ENCODE peak calls at places on chromosomes 13 and 19, in five cellular contexts. U, P, J, M and G are unnamed samples.

GRCh38 chr13:64471916-64472315 is 2758.2 kb downstream of the PCDH9 start:
- DNase-seq in P (no peak), J (peak), M (no peak), U (no peak), G (peak)

GRCh38 chr13:76038920-76039716 is 403.0 kb downstream of the LMO7 start:
- DNase-seq in U (no peak), J (no peak), P (no peak), M (no peak), G (no peak)

GRCh38 chr13:39888865-39889810 is 233.7 kb downstream of the COG6 start:
- DNase-seq in P (no peak), J (no peak), M (no peak), U (no peak), G (no peak)

GRCh38 chr13:47650221-47650620 is 350.9 kb downstream of the SUCLA2 start:
- DNase-seq in J (no peak), U (no peak), M (no peak), P (no peak), G (no peak)

GRCh38 chr13:102846261-102847015 is 606 bp downstream of the ERCC5 start:
- DNase-seq in U (no peak), P (no peak), J (peak), M (no peak), G (peak)

GRCh38 chr19:4969772-4970531 is 1.0 kb downstream of the KDM4B start:
- DNase-seq in U (no peak), J (no peak), M (peak), P (no peak), G (no peak)

GRCh38 chr19:51327066-51327985 is 14.6 kb downstream of the VSIG10L start:
- DNase-seq in P (peak), M (no peak), J (peak), U (peak), G (no peak)

GRCh38 chr19:11141937-11142527 is 13.6 kb downstream of the SPC24 start:
- DNase-seq in P (no peak), M (no peak), J (peak), U (no peak), G (no peak)

GRCh38 chr19:48061401-48062344 is 17.8 kb upstream of the CABP5 start:
- DNase-seq in M (no peak), P (no peak), U (peak), J (no peak), G (no peak)

GRCh38 chr13:102817907-102818306 is 19.0 kb downstream of the BIVM start:
- DNase-seq in J (no peak), U (no peak), P (no peak), M (no peak), G (no peak)

GRCh38 chr13:46521921-46522691 is 30.9 kb upstream of the LRCH1 start:
- DNase-seq in P (no peak), U (no peak), M (no peak), J (no peak), G (no peak)

GRCh38 chr19:16569609-16570320 is 2.5 kb downstream of the SLC35E1 start:
- DNase-seq in P (no peak), M (no peak), U (no peak), J (no peak), G (no peak)

GRCh38 chr19:43476606-43477005 is 11.2 kb upstream of the LYPD3 start:
- DNase-seq in U (no peak), M (no peak), P (no peak), J (no peak), G (no peak)

GRCh38 chr13:19181621-19182485 is at the start of gene TUBA3C:
- DNase-seq in M (no peak), J (no peak), P (peak), U (no peak), G (no peak)

GRCh38 chr19:27717825-27718224 is 1495.1 kb downstream of the UQCRFS1 start:
- DNase-seq in U (no peak), J (no peak), P (no peak), M (no peak), G (no peak)

GRCh38 chr13:73015799-73016198 is 43.0 kb upstream of the KLF5 start:
- DNase-seq in P (no peak), U (no peak), M (no peak), J (no peak), G (no peak)
- TF ChIP-seq SRF in P (no peak), U (no peak), M (no peak), J (no peak), G (no peak)

GRCh38 chr13:110302154-110302553 is 4.8 kb downstream of the COL4A1 start:
- DNase-seq in M (no peak), U (no peak), P (no peak), J (no peak), G (no peak)

GRCh38 chr13:110298566-110299321 is 8.2 kb downstream of the COL4A1 start:
- DNase-seq in U (no peak), P (no peak), M (no peak), J (no peak), G (no peak)

GRCh38 chr13:110301083-110301482 is 5.9 kb downstream of the COL4A1 start:
- DNase-seq in J (no peak), P (no peak), M (no peak), U (no peak), G (no peak)

GRCh38 chr13:110301606-110302131 is 5.3 kb downstream of the COL4A1 start:
- DNase-seq in U (no peak), P (no peak), M (no peak), J (no peak), G (no peak)

DNA sequence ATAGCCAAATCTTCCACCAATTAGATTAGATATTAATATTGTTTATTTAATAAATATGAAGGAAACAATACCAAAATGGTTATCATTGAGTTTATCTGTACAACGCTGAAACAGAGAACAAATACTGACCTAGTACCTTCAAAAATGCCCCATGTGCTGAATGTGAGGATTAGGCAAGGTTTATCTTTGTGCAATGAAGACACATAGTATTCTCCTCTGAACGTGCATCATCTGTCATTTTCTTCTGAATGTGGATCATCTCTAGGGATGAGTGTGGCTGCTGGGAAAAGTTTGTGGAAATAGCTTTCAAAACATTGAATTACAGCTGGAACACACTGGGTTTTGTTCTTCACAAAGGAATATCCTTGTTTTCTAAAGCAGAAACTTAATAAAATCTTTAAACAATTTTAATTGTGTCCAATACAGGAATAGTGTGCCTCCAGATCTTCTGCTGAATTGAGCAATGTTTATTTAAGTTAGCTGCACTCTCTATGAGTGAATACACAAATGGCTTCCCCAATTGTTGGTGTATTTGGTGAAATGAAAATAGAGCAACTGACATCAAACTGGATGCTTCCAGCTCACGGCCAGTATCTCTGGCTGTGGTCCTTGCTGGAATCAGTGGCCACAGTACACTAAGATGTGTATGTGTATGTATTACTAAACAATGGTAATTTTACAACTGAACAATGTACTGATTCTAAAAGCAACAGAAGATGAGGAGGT is 6.7 kb downstream of the COL4A1 start:
- DNase-seq in U (no peak), M (no peak), J (no peak), P (no peak), G (no peak)
- H3K27ac ChIP-seq in U (no peak), M (no peak), J (no peak), P (no peak), G (no peak)

DNA sequence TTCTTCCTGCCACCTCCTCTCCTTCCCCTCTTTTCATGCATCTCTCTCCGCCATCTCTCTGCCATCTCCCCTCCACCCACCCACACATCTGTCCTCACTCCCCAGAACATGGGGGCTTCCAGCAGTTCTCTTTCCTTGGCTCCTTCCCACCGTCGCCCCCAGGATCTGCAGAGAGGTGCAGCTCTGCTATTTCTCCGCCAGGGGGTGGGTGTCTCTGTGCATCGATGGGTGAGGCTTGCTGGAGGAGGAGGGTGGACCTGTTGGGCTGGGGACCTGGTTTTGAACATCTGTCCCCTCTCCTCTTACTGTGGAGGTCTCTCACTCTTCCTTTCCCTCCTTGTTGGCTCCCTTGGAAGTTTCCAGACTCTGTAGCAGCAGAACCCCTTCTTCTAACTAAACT is 51.7 kb downstream of the MYH14 start:
- DNase-seq in P (peak), U (no peak), M (no peak), J (no peak), G (no peak)
- TF ChIP-seq CTCF in P (peak), U (peak), M (peak), J (peak), G (peak)

GRCh38 chr13:98761126-98761978 is 8.9 kb upstream of the SLC15A1 start:
- DNase-seq in J (peak), M (peak), U (no peak), P (no peak), G (no peak)
- TF ChIP-seq SRF in J (no peak), M (no peak), U (no peak), P (no peak), G (no peak)

DNA sequence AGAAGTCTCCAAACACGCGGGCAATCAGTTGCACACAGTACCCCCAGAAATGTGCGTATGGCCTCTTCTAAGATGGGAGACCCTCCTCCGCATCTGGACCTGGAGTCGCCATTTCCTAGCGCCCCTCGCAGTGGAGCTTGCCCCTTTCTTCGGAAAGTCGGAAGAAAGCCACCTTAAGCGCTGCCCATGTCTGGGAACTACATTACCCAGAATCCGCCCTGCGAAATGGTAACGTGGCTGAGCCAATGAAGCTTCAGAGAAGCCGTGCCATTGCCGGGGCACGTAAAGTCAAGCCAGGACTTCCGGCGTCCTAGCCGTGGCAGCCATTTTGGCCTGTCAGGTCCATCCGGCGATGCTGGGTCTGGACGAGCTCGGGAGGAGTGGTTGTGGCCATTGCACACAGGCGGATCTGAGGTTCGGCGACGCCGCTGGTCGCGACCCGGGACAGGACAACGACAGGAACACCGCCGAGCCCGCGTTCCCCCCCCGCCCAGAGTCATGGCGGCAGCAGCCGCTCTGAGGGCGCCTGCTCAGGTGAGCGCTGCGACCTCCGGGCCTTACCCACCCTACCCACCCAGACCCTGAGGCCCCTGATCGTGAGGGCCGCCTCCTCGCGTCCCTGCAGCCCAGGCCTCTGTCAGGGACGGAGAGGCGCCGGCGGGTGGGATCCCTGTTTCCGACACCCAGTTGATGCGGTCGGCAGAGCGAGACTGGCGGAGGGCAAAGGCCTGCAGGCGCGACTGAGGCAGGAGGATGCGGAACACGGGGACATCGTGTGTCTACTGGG is at the start of gene ZNF586:
- DNase-seq in P (peak), J (no peak), U (peak), M (peak), G (peak)
- H3K27ac ChIP-seq in P (peak), J (no peak), U (peak), M (peak), G (peak)

GRCh38 chr13:25571237-25571636 is 199.5 kb downstream of the ATP8A2 start:
- DNase-seq in M (no peak), U (no peak), J (no peak), P (no peak), G (no peak)
- TF ChIP-seq CTCF in M (no peak), U (peak), J (no peak), P (no peak), G (peak)

GRCh38 chr19:38617764-38618589 is at the start of gene MAP4K1:
- DNase-seq in J (no peak), P (no peak), M (peak), U (no peak), G (no peak)
- TF ChIP-seq SRF in J (no peak), P (no peak), M (no peak), U (no peak), G (no peak)

GRCh38 chr19:41426952-41427646 is at the start of gene B3GNT8:
- DNase-seq in P (peak), J (peak), M (no peak), U (peak), G (no peak)

GRCh38 chr19:41427647-41428480 is 690 bp upstream of the B3GNT8 start:
- DNase-seq in P (peak), J (no peak), M (no peak), U (no peak), G (no peak)

GRCh38 chr19:41426116-41426841 is 895 bp downstream of the B3GNT8 start:
- DNase-seq in M (no peak), U (no peak), J (no peak), P (no peak), G (no peak)

GRCh38 chr19:41430907-41431306 is 3.7 kb upstream of the B3GNT8 start:
- DNase-seq in U (no peak), M (no peak), P (no peak), J (no peak), G (no peak)

GRCh38 chr19:41428481-41428859 is 1.3 kb upstream of the B3GNT8 start:
- DNase-seq in P (no peak), J (no peak), U (no peak), M (no peak), G (no peak)
- H3K27ac ChIP-seq in P (peak), J (no peak), U (no peak), M (peak), G (no peak)

DNA sequence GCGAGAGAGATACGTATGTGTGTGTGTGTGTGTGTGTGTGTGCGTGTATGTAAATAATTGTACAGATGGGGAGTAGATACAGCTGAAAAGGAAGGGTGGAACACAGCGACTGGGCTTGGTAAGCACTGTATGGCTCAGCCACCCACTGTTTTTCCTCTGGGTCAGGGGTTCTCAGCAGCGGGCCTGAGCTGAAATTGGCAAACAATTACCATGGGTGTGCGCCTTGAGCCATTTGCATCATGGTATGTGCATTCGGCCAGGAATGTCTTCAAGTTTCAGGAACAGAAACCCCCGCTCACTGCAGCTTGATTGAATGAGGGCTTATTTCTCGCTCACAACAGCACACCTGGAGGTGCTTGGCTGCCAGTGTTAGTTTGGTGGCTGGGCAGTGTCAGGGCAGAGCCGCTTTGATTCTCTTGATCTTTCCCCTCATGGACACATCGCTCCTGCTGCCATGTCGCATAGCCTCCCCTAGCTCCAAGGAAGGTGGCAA is 126.7 kb downstream of the SIPA1L3 start:
- DNase-seq in U (peak), J (no peak), P (no peak), M (peak), G (no peak)
- TF ChIP-seq CTCF in U (peak), J (no peak), P (no peak), M (peak), G (no peak)

GRCh38 chr13:95643471-95643813 is 1.1 kb downstream of the DZIP1 start:
- DNase-seq in U (no peak), P (no peak), M (no peak), J (peak), G (no peak)
- TF ChIP-seq SRF in U (no peak), P (no peak), M (no peak), J (no peak), G (no peak)